ENCODE peak calls at places on chromosome 5, in five cellular contexts. One of them, this sample, is unnamed.

GRCh38 chr5:91016954-91017690 is 366.0 kb downstream of the ARRDC3 start:
- DNase-seq in mesenchymal stem cell: peak
- DNase-seq in neuronal stem cell: no peak
- DNase-seq in mesendoderm: no peak
- DNase-seq in IMR-90: peak
- DNase-seq in this sample: no peak

GRCh38 chr5:80720181-80720580 is 65.4 kb upstream of the DHFR start:
- DNase-seq in mesendoderm: no peak
- DNase-seq in mesenchymal stem cell: no peak
- DNase-seq in neuronal stem cell: no peak
- DNase-seq in IMR-90: no peak
- DNase-seq in this sample: no peak

GRCh38 chr5:53479045-53479655 is 1.3 kb upstream of the FST start:
- DNase-seq in mesendoderm: peak
- DNase-seq in neuronal stem cell: no peak
- DNase-seq in mesenchymal stem cell: no peak
- DNase-seq in IMR-90: peak
- DNase-seq in this sample: no peak

GRCh38 chr5:2754621-2755370 is 3.3 kb upstream of the IRX2 start:
- DNase-seq in IMR-90: no peak
- DNase-seq in mesendoderm: peak
- DNase-seq in mesenchymal stem cell: no peak
- DNase-seq in neuronal stem cell: no peak
- DNase-seq in this sample: no peak

GRCh38 chr5:68419101-68419636 is 203.6 kb downstream of the PIK3R1 start:
- DNase-seq in IMR-90: no peak
- DNase-seq in mesenchymal stem cell: no peak
- DNase-seq in neuronal stem cell: no peak
- DNase-seq in mesendoderm: no peak
- DNase-seq in this sample: no peak

GRCh38 chr5:100758306-100758705 is 144.8 kb downstream of the ST8SIA4 start:
- DNase-seq in neuronal stem cell: no peak
- DNase-seq in mesenchymal stem cell: no peak
- DNase-seq in mesendoderm: no peak
- DNase-seq in IMR-90: peak
- DNase-seq in this sample: no peak

GRCh38 chr5:74316064-74316586 is 324.4 kb downstream of the ENC1 start:
- DNase-seq in mesenchymal stem cell: peak
- DNase-seq in mesendoderm: peak
- DNase-seq in IMR-90: peak
- DNase-seq in neuronal stem cell: no peak
- DNase-seq in this sample: peak

GRCh38 chr5:14178671-14179211 is 35.6 kb downstream of the TRIO start:
- DNase-seq in mesenchymal stem cell: peak
- DNase-seq in IMR-90: peak
- DNase-seq in mesendoderm: peak
- DNase-seq in neuronal stem cell: peak
- DNase-seq in this sample: peak

GRCh38 chr5:180540050-180540694 is 46.0 kb downstream of the CNOT6 start:
- DNase-seq in mesendoderm: no peak
- DNase-seq in neuronal stem cell: no peak
- DNase-seq in mesenchymal stem cell: no peak
- DNase-seq in IMR-90: no peak
- DNase-seq in this sample: no peak

GRCh38 chr5:151128817-151129216 is 28.8 kb downstream of the ANXA6 start:
- DNase-seq in IMR-90: no peak
- DNase-seq in mesendoderm: no peak
- DNase-seq in neuronal stem cell: no peak
- DNase-seq in mesenchymal stem cell: no peak
- DNase-seq in this sample: no peak

GRCh38 chr5:132475531-132475930 is 15.0 kb downstream of the IRF1 start:
- DNase-seq in mesenchymal stem cell: peak
- DNase-seq in mesendoderm: no peak
- DNase-seq in neuronal stem cell: no peak
- DNase-seq in IMR-90: no peak
- DNase-seq in this sample: no peak

GRCh38 chr5:64884541-64884940 is 115.8 kb downstream of the CWC27 start:
- DNase-seq in mesenchymal stem cell: no peak
- DNase-seq in mesendoderm: no peak
- DNase-seq in IMR-90: no peak
- DNase-seq in neuronal stem cell: no peak
- DNase-seq in this sample: no peak

GRCh38 chr5:179793470-179794139 is at the start of gene LTC4S:
- DNase-seq in neuronal stem cell: no peak
- DNase-seq in mesenchymal stem cell: no peak
- DNase-seq in mesendoderm: no peak
- DNase-seq in IMR-90: peak
- DNase-seq in this sample: peak

GRCh38 chr5:153938131-153938842 is 100.4 kb downstream of the FAM114A2 start:
- DNase-seq in mesendoderm: peak
- DNase-seq in mesenchymal stem cell: no peak
- DNase-seq in IMR-90: no peak
- DNase-seq in neuronal stem cell: no peak
- DNase-seq in this sample: no peak

GRCh38 chr5:169971780-169972179 is 8.5 kb downstream of the INSYN2B start:
- DNase-seq in IMR-90: no peak
- DNase-seq in neuronal stem cell: no peak
- DNase-seq in mesenchymal stem cell: no peak
- DNase-seq in mesendoderm: no peak
- DNase-seq in this sample: no peak

GRCh38 chr5:22541037-22541436 is 312.1 kb downstream of the CDH12 start:
- DNase-seq in neuronal stem cell: no peak
- DNase-seq in IMR-90: no peak
- DNase-seq in mesendoderm: peak
- DNase-seq in mesenchymal stem cell: no peak
- DNase-seq in this sample: no peak

GRCh38 chr5:124561451-124561850 is 185.0 kb downstream of the ZNF608 start:
- DNase-seq in IMR-90: peak
- DNase-seq in mesenchymal stem cell: no peak
- DNase-seq in neuronal stem cell: no peak
- DNase-seq in mesendoderm: no peak
- DNase-seq in this sample: no peak

GRCh38 chr5:136236479-136237083 is 43.6 kb upstream of the SMIM32 start:
- DNase-seq in neuronal stem cell: no peak
- DNase-seq in mesendoderm: no peak
- DNase-seq in mesenchymal stem cell: no peak
- DNase-seq in IMR-90: no peak
- DNase-seq in this sample: no peak

GRCh38 chr5:137657073-137657472 is 78.8 kb downstream of the KLHL3 start:
- DNase-seq in mesenchymal stem cell: no peak
- DNase-seq in mesendoderm: no peak
- DNase-seq in IMR-90: no peak
- DNase-seq in neuronal stem cell: no peak
- DNase-seq in this sample: no peak

GRCh38 chr5:181054138-181054537 is 14.1 kb downstream of the BTNL9 start:
- DNase-seq in IMR-90: no peak
- DNase-seq in mesendoderm: no peak
- DNase-seq in mesenchymal stem cell: no peak
- DNase-seq in neuronal stem cell: no peak
- DNase-seq in this sample: no peak

GRCh38 chr5:106521701-106522100 is 1149.0 kb downstream of the EFNA5 start:
- DNase-seq in neuronal stem cell: no peak
- DNase-seq in IMR-90: peak
- DNase-seq in mesendoderm: no peak
- DNase-seq in mesenchymal stem cell: peak
- DNase-seq in this sample: no peak

GRCh38 chr5:4348418-4348817 is 752.8 kb downstream of the IRX1 start:
- DNase-seq in mesenchymal stem cell: no peak
- DNase-seq in IMR-90: no peak
- DNase-seq in mesendoderm: no peak
- DNase-seq in neuronal stem cell: no peak
- DNase-seq in this sample: no peak

GRCh38 chr5:35129276-35129675 is 81.5 kb upstream of the AGXT2 start:
- DNase-seq in neuronal stem cell: no peak
- DNase-seq in mesendoderm: no peak
- DNase-seq in mesenchymal stem cell: peak
- DNase-seq in IMR-90: peak
- DNase-seq in this sample: no peak

GRCh38 chr5:125595095-125595494 is 828.1 kb upstream of the GRAMD2B start:
- DNase-seq in IMR-90: peak
- DNase-seq in mesenchymal stem cell: peak
- DNase-seq in mesendoderm: no peak
- DNase-seq in neuronal stem cell: no peak
- DNase-seq in this sample: no peak
- H2BK15ac ChIP-seq in IMR-90: no peak
- H2BK15ac ChIP-seq in mesenchymal stem cell: no peak
- H2BK15ac ChIP-seq in mesendoderm: no peak
- H2BK15ac ChIP-seq in neuronal stem cell: no peak
- H2BK15ac ChIP-seq in this sample: no peak

GRCh38 chr5:1037671-1038416 is 29.2 kb downstream of the NKD2 start:
- DNase-seq in IMR-90: no peak
- DNase-seq in mesendoderm: no peak
- DNase-seq in neuronal stem cell: no peak
- DNase-seq in mesenchymal stem cell: no peak
- DNase-seq in this sample: no peak

GRCh38 chr5:1039706-1040260 is 31.2 kb downstream of the NKD2 start:
- DNase-seq in neuronal stem cell: no peak
- DNase-seq in IMR-90: no peak
- DNase-seq in mesendoderm: no peak
- DNase-seq in mesenchymal stem cell: no peak
- DNase-seq in this sample: no peak

GRCh38 chr5:1039210-1039548 is 30.6 kb downstream of the NKD2 start:
- DNase-seq in neuronal stem cell: no peak
- DNase-seq in IMR-90: no peak
- DNase-seq in mesenchymal stem cell: no peak
- DNase-seq in mesendoderm: no peak
- DNase-seq in this sample: no peak

GRCh38 chr5:1037123-1037670 is 28.6 kb downstream of the NKD2 start:
- DNase-seq in mesendoderm: no peak
- DNase-seq in mesenchymal stem cell: no peak
- DNase-seq in IMR-90: no peak
- DNase-seq in neuronal stem cell: no peak
- DNase-seq in this sample: no peak

DNA sequence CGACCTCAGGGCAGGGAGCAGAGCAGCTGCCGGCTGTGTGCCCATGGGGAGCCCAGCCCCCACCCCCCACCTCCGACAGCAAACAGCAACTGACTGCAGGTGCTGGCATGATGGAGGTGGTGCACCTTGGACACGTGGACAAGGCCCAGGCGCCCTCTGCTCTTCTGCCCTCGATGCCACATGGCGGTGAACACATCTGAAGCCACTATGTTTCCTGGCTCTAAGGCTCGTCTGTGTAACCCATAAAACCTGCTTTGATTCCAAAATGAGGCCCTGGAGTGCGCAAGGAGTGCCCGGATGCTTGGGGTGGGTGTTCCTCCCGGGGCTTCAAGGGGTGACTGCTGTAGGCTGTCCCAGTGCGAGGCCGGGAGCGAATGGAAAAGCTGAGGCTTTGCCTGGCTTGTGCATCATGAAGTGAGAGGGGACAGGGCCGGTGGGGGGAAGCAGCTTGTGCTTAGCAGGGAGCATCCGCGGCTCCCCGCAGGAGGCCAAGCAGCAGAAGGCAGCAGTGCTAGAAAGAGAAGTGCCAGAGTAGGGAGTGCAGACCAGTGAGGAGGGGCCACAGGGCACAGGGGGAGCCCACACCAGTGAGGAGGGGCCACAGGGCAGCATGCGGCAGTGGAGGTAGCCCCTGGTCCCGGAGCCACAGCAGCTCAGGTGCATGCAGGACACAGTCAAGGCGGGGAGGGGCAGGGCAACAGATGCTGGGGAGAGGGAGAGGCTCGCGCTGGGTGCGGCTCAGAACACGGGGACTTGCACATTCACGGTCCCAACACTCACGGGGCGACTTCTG is 30.0 kb downstream of the NKD2 start:
- DNase-seq in mesendoderm: no peak
- DNase-seq in mesenchymal stem cell: no peak
- DNase-seq in IMR-90: no peak
- DNase-seq in neuronal stem cell: no peak
- DNase-seq in this sample: no peak
- H2AK5ac ChIP-seq in mesendoderm: no peak
- H2AK5ac ChIP-seq in mesenchymal stem cell: no peak
- H2AK5ac ChIP-seq in IMR-90: no peak
- H2AK5ac ChIP-seq in neuronal stem cell: peak
- H2AK5ac ChIP-seq in this sample: no peak

DNA sequence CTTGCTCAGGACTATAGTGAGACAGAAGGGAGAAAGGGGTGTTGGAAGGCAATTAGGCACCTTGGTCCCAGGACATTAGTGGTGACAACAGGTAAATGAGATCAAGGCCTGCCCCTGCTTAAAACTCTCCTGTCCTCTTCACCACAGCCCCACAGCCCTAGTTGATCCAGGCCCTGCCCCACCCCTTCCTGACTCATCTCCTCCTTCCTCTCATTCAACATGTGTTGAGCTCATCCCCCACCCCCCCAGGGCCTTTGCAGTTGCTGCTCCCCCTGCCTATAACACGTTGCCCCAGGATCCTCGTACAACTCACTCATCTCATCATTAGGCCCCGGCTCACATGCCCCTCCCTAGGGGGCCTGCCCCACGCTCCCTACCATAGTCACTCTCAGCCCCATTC is 66.8 kb downstream of the TSPAN17 start:
- DNase-seq in IMR-90: no peak
- DNase-seq in neuronal stem cell: no peak
- DNase-seq in mesendoderm: no peak
- DNase-seq in mesenchymal stem cell: no peak
- DNase-seq in this sample: no peak
- H2BK15ac ChIP-seq in IMR-90: no peak
- H2BK15ac ChIP-seq in neuronal stem cell: no peak
- H2BK15ac ChIP-seq in mesendoderm: no peak
- H2BK15ac ChIP-seq in mesenchymal stem cell: no peak
- H2BK15ac ChIP-seq in this sample: no peak

GRCh38 chr5:178116406-178116885 is 3.1 kb downstream of the N4BP3 start:
- DNase-seq in IMR-90: no peak
- DNase-seq in mesenchymal stem cell: no peak
- DNase-seq in mesendoderm: no peak
- DNase-seq in neuronal stem cell: no peak
- DNase-seq in this sample: peak

GRCh38 chr5:178114325-178115135 is 1.2 kb downstream of the N4BP3 start:
- DNase-seq in mesenchymal stem cell: no peak
- DNase-seq in IMR-90: no peak
- DNase-seq in mesendoderm: peak
- DNase-seq in neuronal stem cell: peak
- DNase-seq in this sample: no peak

GRCh38 chr5:178117911-178118310 is 4.6 kb downstream of the N4BP3 start:
- DNase-seq in mesendoderm: no peak
- DNase-seq in mesenchymal stem cell: no peak
- DNase-seq in IMR-90: no peak
- DNase-seq in neuronal stem cell: no peak
- DNase-seq in this sample: no peak

GRCh38 chr5:178115136-178115834 is 2.0 kb downstream of the N4BP3 start:
- DNase-seq in neuronal stem cell: peak
- DNase-seq in mesenchymal stem cell: no peak
- DNase-seq in IMR-90: no peak
- DNase-seq in mesendoderm: peak
- DNase-seq in this sample: peak

DNA sequence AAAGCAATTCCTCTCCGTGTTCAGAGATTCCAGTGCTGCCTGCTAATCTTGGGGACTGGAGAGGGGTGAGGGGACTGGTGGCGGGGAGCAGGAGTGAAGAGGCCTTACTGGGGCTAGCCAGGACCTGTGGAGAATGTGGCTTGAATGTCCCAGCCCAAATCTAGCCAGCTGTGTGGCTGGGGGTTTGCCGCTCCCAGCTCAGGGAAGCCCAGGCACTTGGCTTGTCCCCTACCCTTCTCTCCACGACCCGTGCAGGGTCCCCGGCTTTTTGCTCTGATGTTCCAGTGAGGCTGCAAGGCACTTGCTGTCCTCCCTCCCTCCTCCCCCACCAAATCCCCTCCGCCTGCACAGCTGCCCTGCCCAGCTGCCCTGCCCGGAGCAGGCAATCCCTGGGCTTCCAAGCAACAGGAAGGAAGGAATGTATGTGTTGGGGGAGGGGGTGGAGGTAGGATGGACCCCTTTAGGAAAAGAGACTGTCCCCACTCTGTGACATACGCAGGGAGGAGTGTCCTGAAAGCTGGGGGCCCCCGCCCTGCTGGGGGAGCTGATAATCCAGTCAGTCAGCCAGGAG is 2.6 kb downstream of the N4BP3 start:
- DNase-seq in IMR-90: no peak
- DNase-seq in mesenchymal stem cell: no peak
- DNase-seq in mesendoderm: peak
- DNase-seq in neuronal stem cell: peak
- DNase-seq in this sample: peak
- H2AK5ac ChIP-seq in IMR-90: no peak
- H2AK5ac ChIP-seq in mesenchymal stem cell: no peak
- H2AK5ac ChIP-seq in mesendoderm: peak
- H2AK5ac ChIP-seq in neuronal stem cell: peak
- H2AK5ac ChIP-seq in this sample: no peak